ENCODE peak calls at places on chromosomes 16 and 17, in seven cellular contexts. M is AG08396; W is left lung; K is OCI-LY7; E is nephron progenitor cell; P is stimulated activated CD4-positive, alpha-beta T cell treated with anti-CD3 and anti-CD28 coated beads, Interleukin-4, amount 100 ng/mL, for 1 hour; H is gastrocnemius medialis. C is an unnamed sample.

GRCh38 chr16:53495325-53495724 is 7.7 kb downstream of the AKTIP start:
- DNase-seq in M (no peak), W (no peak), K (no peak), E (no peak), P (no peak), H (no peak), C (no peak)

GRCh38 chr17:34619687-34620217 is 40.4 kb downstream of the TMEM132E start:
- DNase-seq in M (no peak), W (no peak), K (no peak), E (no peak), P (no peak), H (no peak), C (no peak)

GRCh38 chr17:82151106-82151957 is 53.3 kb upstream of the FASN start:
- DNase-seq in M (no peak), W (no peak), K (no peak), E (no peak), P (no peak), H (no peak), C (no peak)

GRCh38 chr17:65013613-65014391 is 42.7 kb downstream of the GNA13 start:
- DNase-seq in M (peak), W (no peak), K (no peak), E (no peak), P (no peak), H (no peak), C (no peak)

GRCh38 chr16:70302745-70303144 is 3.8 kb downstream of the DDX19B start:
- DNase-seq in M (no peak), W (no peak), K (no peak), E (no peak), P (no peak), H (no peak), C (no peak)

GRCh38 chr17:66491213-66491612 is 188.8 kb downstream of the PRKCA start:
- DNase-seq in M (no peak), W (no peak), K (peak), E (no peak), P (no peak), H (no peak), C (no peak)

GRCh38 chr16:53415504-53415903 is 18.8 kb upstream of the RBL2 start:
- DNase-seq in M (no peak), W (no peak), K (no peak), E (no peak), P (no peak), H (no peak), C (no peak)

GRCh38 chr17:29111816-29112499 is 68.2 kb downstream of the MYO18A start:
- DNase-seq in M (peak), W (peak), K (peak), E (peak), P (peak), H (peak), C (peak)

GRCh38 chr17:47649972-47650524 is 329 bp downstream of the KPNB1 start:
- DNase-seq in M (no peak), W (no peak), K (no peak), E (no peak), P (no peak), H (peak), C (peak)

GRCh38 chr16:82658796-82659195 is 32.0 kb downstream of the CDH13 start:
- DNase-seq in M (no peak), W (no peak), K (no peak), E (no peak), P (no peak), H (peak), C (no peak)

GRCh38 chr17:13485327-13485726 is 116.4 kb downstream of the HS3ST3A1 start:
- DNase-seq in M (no peak), W (no peak), K (no peak), E (no peak), P (no peak), H (no peak), C (no peak)

GRCh38 chr17:13601776-13602551 is at the start of gene HS3ST3A1:
- DNase-seq in M (peak), W (peak), K (no peak), E (peak), P (peak), H (no peak), C (peak)

GRCh38 chr17:36496018-36496789 is 9.7 kb downstream of the ZNHIT3 start:
- DNase-seq in M (peak), W (no peak), K (no peak), E (no peak), P (no peak), H (no peak), C (no peak)

GRCh38 chr17:61833536-61834203 is 29.7 kb downstream of the BRIP1 start:
- DNase-seq in M (peak), W (no peak), K (no peak), E (no peak), P (no peak), H (no peak), C (no peak)

GRCh38 chr17:59829217-59830006 is 63.3 kb downstream of the TUBD1 start:
- DNase-seq in M (peak), W (no peak), K (peak), E (no peak), P (no peak), H (no peak), C (no peak)